ENCODE peak calls at places on chromosomes 13 and 19, in four cellular contexts. R is BJ, H is endothelial cell, E is epithelial cell of esophagus. F is an unnamed sample.

GRCh38 chr13:34654203-34654602 is 287.9 kb upstream of the NBEA start:
- DNase-seq in R (no peak), H (no peak), E (no peak), F (no peak)

GRCh38 chr13:77599351-77599750 is 63.8 kb downstream of the SCEL start:
- DNase-seq in R (no peak), H (no peak), E (no peak), F (no peak)

GRCh38 chr13:44012910-44013309 is 133.2 kb downstream of the LACC1 start:
- DNase-seq in R (no peak), H (no peak), E (no peak), F (no peak)

GRCh38 chr19:47719047-47719885 is 6.0 kb downstream of the EHD2 start:
- DNase-seq in R (peak; percentile 99), H (no peak), E (peak; percentile 99), F (peak; percentile 89)

GRCh38 chr19:46346821-46347571 is at the start of gene PPP5C:
- DNase-seq in R (peak; percentile 39), H (peak; percentile 96), E (peak; percentile 90), F (peak; percentile 91)

GRCh38 chr19:17794731-17795494 is at the start of gene B3GNT3:
- DNase-seq in R (no peak), H (peak; percentile 64), E (peak; percentile 70), F (peak; percentile 82)

GRCh38 chr19:40627486-40628279 is 26.5 kb downstream of the LTBP4 start:
- DNase-seq in R (no peak), H (no peak), E (no peak), F (no peak)

GRCh38 chr19:37999309-38000213 is 92.6 kb downstream of the SIPA1L3 start:
- DNase-seq in R (peak; percentile 96), H (no peak), E (peak; percentile 67), F (peak; percentile 77)

GRCh38 chr13:49649244-49649962 is 21.1 kb downstream of the ARL11 start:
- DNase-seq in R (no peak), H (no peak), E (peak; percentile 45), F (peak; percentile 54)

GRCh38 chr19:29645491-29645867 is 19.8 kb upstream of the PLEKHF1 start:
- DNase-seq in R (no peak), H (no peak), E (no peak), F (no peak)

GRCh38 chr13:60043262-60043661 is 120.5 kb downstream of the DIAPH3 start:
- DNase-seq in R (peak; percentile 56), H (no peak), E (no peak), F (no peak)

GRCh38 chr19:48807590-48808308 is 3.1 kb downstream of the BCAT2 start:
- DNase-seq in R (no peak), H (no peak), E (no peak), F (no peak)

GRCh38 chr13:47459512-47459911 is 541.6 kb downstream of the SUCLA2 start:
- DNase-seq in R (no peak), H (no peak), E (no peak), F (peak; percentile 17)

GRCh38 chr19:1009043-1009975 is 9.1 kb downstream of the GRIN3B start:
- DNase-seq in R (peak; percentile 9), H (no peak), E (no peak), F (no peak)

GRCh38 chr13:75788494-75788991 is 152.4 kb downstream of the LMO7 start:
- DNase-seq in R (peak; percentile 96), H (no peak), E (no peak), F (peak; percentile 72)

GRCh38 chr13:98514268-98514667 is 62.6 kb downstream of the STK24 start:
- DNase-seq in R (no peak), H (no peak), E (no peak), F (no peak)

GRCh38 chr13:113955235-113955634 is 18.6 kb downstream of the C13orf46 start:
- DNase-seq in R (no peak), H (no peak), E (no peak), F (no peak)

GRCh38 chr19:35031072-35031881 is 1.0 kb downstream of the SCN1B start:
- DNase-seq in R (no peak), H (no peak), E (no peak), F (no peak)

GRCh38 chr19:38862321-38863059 is 12.7 kb upstream of the HNRNPL start:
- DNase-seq in R (peak; percentile 84), H (no peak), E (no peak), F (no peak)

GRCh38 chr13:45518525-45519235 is 53.9 kb downstream of the COG3 start:
- DNase-seq in R (no peak), H (no peak), E (peak; percentile 94), F (peak; percentile 47)

GRCh38 chr13:98842074-98842473 is 89.6 kb upstream of the SLC15A1 start:
- DNase-seq in R (no peak), H (no peak), E (no peak), F (no peak)

GRCh38 chr13:81194362-81194761 is 853.4 kb upstream of the SPRY2 start:
- DNase-seq in R (no peak), H (no peak), E (no peak), F (no peak)

GRCh38 chr13:90270231-90270630 is 1077.3 kb upstream of the MIR17HG start:
- DNase-seq in R (no peak), H (no peak), E (no peak), F (no peak)

GRCh38 chr13:43953370-43953769 is 73.7 kb downstream of the LACC1 start:
- DNase-seq in R (no peak), H (no peak), E (peak; percentile 71), F (peak; percentile 65)

GRCh38 chr13:50156140-50156539 is 140.9 kb downstream of the KCNRG start:
- DNase-seq in R (no peak), H (no peak), E (peak; percentile 45), F (peak; percentile 25)

GRCh38 chr19:48874309-48875135 is 2.3 kb downstream of the PPP1R15A start:
- DNase-seq in R (no peak), H (no peak), E (peak; percentile 69), F (peak; percentile 46)

GRCh38 chr13:44734204-44734707 is 158.1 kb upstream of the TSC22D1 start:
- DNase-seq in R (no peak), H (no peak), E (peak; percentile 80), F (peak; percentile 93)

GRCh38 chr19:3073159-3073563 is 10.9 kb upstream of the TLE5 start:
- DNase-seq in R (no peak), H (no peak), E (peak; percentile 40), F (peak; percentile 54)

GRCh38 chr13:40992678-40993077 is 26.4 kb downstream of the ELF1 start:
- DNase-seq in R (no peak), H (no peak), E (no peak), F (no peak)

GRCh38 chr13:52599037-52599852 is 43.0 kb upstream of the HNRNPA1L2 start:
- DNase-seq in R (no peak), H (peak; percentile 29), E (peak; percentile 68), F (peak; percentile 87)

GRCh38 chr19:58107778-58108545 is 9.9 kb upstream of the ZSCAN18 start:
- DNase-seq in R (no peak), H (no peak), E (no peak), F (no peak)

GRCh38 chr13:74683411-74683810 is 549.2 kb upstream of the KLF12 start:
- DNase-seq in R (no peak), H (peak; percentile 29), E (peak; percentile 59), F (peak; percentile 16)

GRCh38 chr19:16520074-16520973 is 21.9 kb downstream of the CHERP start:
- DNase-seq in R (no peak), H (no peak), E (no peak), F (no peak)

GRCh38 chr13:48097793-48098192 is 2.9 kb upstream of the MED4 start:
- DNase-seq in R (no peak), H (no peak), E (no peak), F (no peak)

GRCh38 chr19:19140476-19140875 is 2.2 kb upstream of the TMEM161A start:
- DNase-seq in R (no peak), H (no peak), E (peak; percentile 73), F (no peak)

GRCh38 chr19:19138110-19138981 is at the start of gene TMEM161A:
- DNase-seq in R (peak; percentile 92), H (peak; percentile 93), E (peak; percentile 99), F (peak; percentile 99)

GRCh38 chr19:19142347-19142746 is 4.1 kb upstream of the TMEM161A start:
- DNase-seq in R (no peak), H (no peak), E (peak; percentile 46), F (no peak)

GRCh38 chr19:19137556-19138109 is 645 bp downstream of the TMEM161A start:
- DNase-seq in R (no peak), H (no peak), E (no peak), F (no peak)

GRCh38 chr19:19139876-19140229 is 1.6 kb upstream of the TMEM161A start:
- DNase-seq in R (no peak), H (no peak), E (no peak), F (no peak)
- TF ChIP-seq CTCF in R (no peak), H (no peak), E (no peak), F (peak; percentile 2)

DNA sequence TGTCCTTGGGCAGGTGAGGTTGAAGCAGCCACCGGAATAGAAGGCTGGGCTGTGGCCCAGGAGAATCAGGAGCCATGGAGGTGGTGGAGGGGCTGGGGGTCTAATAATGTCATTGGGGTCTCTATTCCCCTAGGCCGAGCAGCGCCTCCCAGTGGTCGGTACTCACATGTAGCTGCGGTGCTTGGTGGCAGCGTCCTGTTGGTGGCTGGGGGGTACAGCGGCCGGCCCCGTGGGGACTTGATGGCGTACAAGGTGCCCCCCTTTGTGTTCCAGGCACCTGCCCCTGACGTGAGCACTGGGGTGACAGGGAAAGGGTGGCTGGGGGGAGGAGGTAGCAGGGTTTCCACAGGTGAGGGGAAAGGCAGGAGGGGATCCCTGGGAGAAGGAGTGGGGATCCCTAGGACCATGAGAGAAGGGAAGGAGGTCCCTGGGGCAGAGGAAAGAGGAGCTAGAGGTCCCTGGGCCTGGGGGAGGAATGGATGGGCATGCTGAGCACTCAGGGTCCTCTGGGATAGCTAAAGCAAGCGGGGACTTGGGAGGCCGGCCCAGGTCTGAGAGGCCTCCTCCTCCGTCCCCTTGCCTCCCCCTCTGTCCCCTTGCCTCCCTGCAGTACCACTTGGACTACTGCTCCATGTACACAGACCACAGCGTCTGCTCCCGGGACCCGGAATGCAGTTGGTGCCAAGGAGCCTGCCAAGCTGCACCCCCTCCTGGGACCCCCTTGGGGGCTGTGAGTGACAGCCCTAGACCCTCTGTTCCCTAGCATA is 18.1 kb downstream of the MEGF8 start:
- DNase-seq in R (no peak), H (peak; percentile 48), E (no peak), F (no peak)
- TF ChIP-seq CTCF in R (peak; percentile 26), H (peak; percentile 37), E (no peak), F (no peak)

GRCh38 chr13:79056706-79057105 is 349.3 kb downstream of the RBM26 start:
- DNase-seq in R (no peak), H (no peak), E (no peak), F (no peak)

GRCh38 chr13:79062291-79062690 is 343.8 kb downstream of the RBM26 start:
- DNase-seq in R (no peak), H (no peak), E (no peak), F (no peak)

GRCh38 chr13:79060216-79060615 is 345.8 kb downstream of the RBM26 start:
- DNase-seq in R (no peak), H (no peak), E (peak; percentile 5), F (no peak)
- TF ChIP-seq CTCF in R (no peak), H (peak; percentile 66), E (peak; percentile 2), F (no peak)

DNA sequence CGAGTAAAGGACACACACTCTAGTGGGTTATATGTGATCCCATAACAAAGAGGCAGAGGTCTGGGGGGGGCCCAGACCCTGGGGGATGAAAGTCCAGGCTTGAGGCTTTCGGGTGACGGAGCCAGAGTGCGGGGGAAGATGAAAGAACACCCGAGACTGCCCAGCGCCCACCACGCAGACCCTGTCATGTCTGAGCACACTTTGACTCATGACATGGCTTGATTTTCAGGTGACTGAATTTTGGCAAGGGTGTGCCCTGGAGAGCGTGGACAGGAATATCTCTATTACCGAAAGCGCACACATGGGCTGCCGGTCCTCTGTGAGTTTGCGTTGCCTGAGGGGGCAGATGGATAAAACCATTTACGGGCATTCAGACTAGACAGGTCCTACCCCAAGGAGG is 192.0 kb upstream of the SOX1 start:
- DNase-seq in R (no peak), H (no peak), E (no peak), F (no peak)
- TF ChIP-seq CTCF in R (no peak), H (no peak), E (no peak), F (no peak)

F was measured in MCF 10A.